ENCODE peak calls at places on chromosomes 11 and 22, in ten cellular contexts. G, H, A, J, T, C, E, Z, W and I are unnamed samples.
A peak's percentile ranks its signal among the peaks of the same experiment; 100 is the strongest.

GRCh38 chr11:70490208-70490607 is 91.9 kb downstream of the CTTN start:
- DNase-seq in J (no peak), E (no peak), A (no peak), W (no peak), Z (no peak), T (no peak), C (peak; percentile 40), G (no peak), H (no peak), I (no peak)

GRCh38 chr11:6968816-6969215 is 42.6 kb downstream of the ZNF215 start:
- DNase-seq in H (no peak), Z (no peak), A (no peak), W (no peak), E (peak; percentile 23), C (no peak), T (no peak), J (no peak), G (no peak), I (no peak)

GRCh38 chr11:88301478-88302140 is 35.9 kb downstream of the CTSC start:
- DNase-seq in W (no peak), H (no peak), Z (no peak), A (no peak), C (no peak), J (no peak), E (peak; percentile 36), G (no peak), T (no peak), I (peak; percentile 13)

GRCh38 chr11:10414181-10414580 is 40.9 kb upstream of the AMPD3 start:
- DNase-seq in H (no peak), T (no peak), J (no peak), A (no peak), E (peak; percentile 13), W (no peak), G (no peak), Z (no peak), C (no peak), I (no peak)

GRCh38 chr22:26002456-26002855 is 166.8 kb upstream of the SEZ6L start:
- DNase-seq in Z (no peak), T (no peak), H (no peak), G (no peak), E (no peak), A (no peak), J (no peak), W (no peak), C (no peak), I (no peak)

GRCh38 chr22:21446827-21447690 is 20.1 kb upstream of the TMEM191C start:
- DNase-seq in G (peak; percentile 13), Z (no peak), J (no peak), H (no peak), A (no peak), C (peak; percentile 61), W (no peak), E (no peak), T (peak; percentile 16), I (no peak)

GRCh38 chr11:6733326-6734030 is 38.3 kb downstream of the OR2AG2 start:
- DNase-seq in C (no peak), A (no peak), Z (no peak), G (no peak), T (no peak), E (no peak), W (no peak), J (no peak), H (no peak), I (no peak)

GRCh38 chr22:36762687-36763260 is 13.1 kb downstream of the IFT27 start:
- DNase-seq in T (no peak), A (no peak), J (no peak), H (peak; percentile 19), E (peak; percentile 58), G (peak; percentile 45), W (no peak), C (peak; percentile 49), Z (no peak), I (peak; percentile 59)

GRCh38 chr11:116556483-116556882 is 216.3 kb downstream of the BUD13 start:
- DNase-seq in H (no peak), W (no peak), C (no peak), A (no peak), T (no peak), G (no peak), Z (no peak), J (no peak), E (no peak), I (no peak)

GRCh38 chr22:17941501-17942406 is 82.6 kb downstream of the MICAL3 start:
- DNase-seq in C (no peak), A (no peak), H (peak; percentile 68), W (no peak), J (no peak), T (no peak), Z (no peak), G (no peak), E (no peak), I (no peak)

DNA sequence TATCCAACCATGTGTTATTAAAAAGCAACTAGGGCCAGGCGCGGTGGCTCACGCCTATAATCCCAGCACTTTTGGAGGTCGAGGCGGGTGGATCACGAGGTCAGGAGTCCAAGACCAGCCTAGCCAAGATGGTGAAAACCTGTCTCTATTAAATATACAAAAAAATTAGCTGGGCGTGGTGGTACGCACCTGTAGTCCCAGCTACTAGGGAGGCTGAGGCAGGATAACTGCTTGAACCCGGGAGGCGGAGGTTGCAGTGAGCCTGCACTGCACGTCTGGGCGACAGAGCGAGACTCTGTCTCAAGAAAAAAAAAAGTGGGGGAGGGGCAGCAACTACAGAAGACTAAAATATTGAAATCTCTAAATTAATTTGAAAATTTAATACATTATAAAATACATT is 18.4 kb downstream of the CHORDC1 start:
- DNase-seq in Z (no peak), E (no peak), J (no peak), T (no peak), H (no peak), C (peak; percentile 14), A (no peak), W (no peak), G (no peak), I (no peak)
- H3K36me3 ChIP-seq in Z (peaks cover 45% of the 10 kb centered on the region), E (peaks cover 43% of the 10 kb centered on the region), J (no peaks in the 10 kb centered on the region), T (peaks cover 71% of the 10 kb centered on the region), H (peaks cover 6% of the 10 kb centered on the region), C (peaks cover 12% of the 10 kb centered on the region), A (peaks cover 86% of the 10 kb centered on the region), W (peaks cover 23% of the 10 kb centered on the region), G (peaks cover 94% of the 10 kb centered on the region), I (no peaks in the 10 kb centered on the region)

DNA sequence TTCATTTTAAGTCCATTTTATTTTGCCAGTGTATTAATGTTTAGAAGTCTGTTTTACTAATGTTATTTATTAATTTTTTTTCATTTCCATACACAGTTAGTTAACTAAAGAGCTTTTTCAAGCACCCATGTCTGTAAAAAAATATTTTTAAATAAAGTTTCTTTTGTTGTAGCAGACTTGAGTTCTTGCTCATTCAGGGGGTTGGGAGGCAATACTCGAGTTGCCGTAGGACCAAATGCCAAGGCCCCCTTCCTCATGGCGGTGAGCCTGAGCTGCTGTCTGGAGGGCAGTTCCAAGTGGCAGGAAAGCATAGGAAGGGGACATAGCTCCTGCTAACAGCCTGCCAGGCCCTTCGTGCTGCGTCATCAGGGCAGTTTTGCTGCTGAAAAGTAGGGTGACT is 9.0 kb downstream of the MCAM start:
- DNase-seq in J (no peak), H (no peak), C (no peak), G (no peak), E (no peak), T (no peak), Z (no peak), A (no peak), W (no peak), I (no peak)
- H3K36me3 ChIP-seq in J (no peaks in the 10 kb centered on the region), H (peaks cover 12% of the 10 kb centered on the region), C (no peaks in the 10 kb centered on the region), G (peaks cover 76% of the 10 kb centered on the region), E (no peaks in the 10 kb centered on the region), T (peaks cover 70% of the 10 kb centered on the region), Z (peaks cover 62% of the 10 kb centered on the region), A (peaks cover 23% of the 10 kb centered on the region), W (peaks cover 13% of the 10 kb centered on the region), I (no peaks in the 10 kb centered on the region)

DNA sequence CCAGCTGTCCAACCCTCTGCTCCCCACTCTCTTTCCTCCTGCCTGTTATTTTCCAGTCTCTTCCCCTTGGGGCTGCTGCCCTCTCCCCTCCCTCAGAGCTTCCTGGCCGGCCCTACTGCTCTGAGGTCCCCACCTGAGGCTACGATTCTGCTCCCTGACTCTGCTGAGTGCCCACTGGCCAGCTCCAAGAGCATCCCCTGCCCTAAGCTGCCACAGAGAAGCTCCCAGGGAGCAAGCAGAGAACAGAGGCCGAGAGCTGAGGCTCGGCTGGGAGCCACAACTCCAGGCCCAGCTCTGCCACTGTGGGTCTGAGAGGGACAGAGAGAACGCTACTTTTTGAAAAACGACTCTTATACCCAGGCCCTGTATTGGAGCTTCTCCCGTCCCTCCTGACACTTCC is 61.1 kb downstream of the CHRDL2 start:
- DNase-seq in G (no peak), H (peak; percentile 26), E (no peak), Z (no peak), W (no peak), A (no peak), J (no peak), C (no peak), T (no peak), I (no peak)
- H3K36me3 ChIP-seq in G (no peaks in the 10 kb centered on the region), H (no peaks in the 10 kb centered on the region), E (no peaks in the 10 kb centered on the region), Z (no peaks in the 10 kb centered on the region), W (no peaks in the 10 kb centered on the region), A (no peaks in the 10 kb centered on the region), J (no peaks in the 10 kb centered on the region), C (no peaks in the 10 kb centered on the region), T (no peaks in the 10 kb centered on the region), I (no peaks in the 10 kb centered on the region)

DNA sequence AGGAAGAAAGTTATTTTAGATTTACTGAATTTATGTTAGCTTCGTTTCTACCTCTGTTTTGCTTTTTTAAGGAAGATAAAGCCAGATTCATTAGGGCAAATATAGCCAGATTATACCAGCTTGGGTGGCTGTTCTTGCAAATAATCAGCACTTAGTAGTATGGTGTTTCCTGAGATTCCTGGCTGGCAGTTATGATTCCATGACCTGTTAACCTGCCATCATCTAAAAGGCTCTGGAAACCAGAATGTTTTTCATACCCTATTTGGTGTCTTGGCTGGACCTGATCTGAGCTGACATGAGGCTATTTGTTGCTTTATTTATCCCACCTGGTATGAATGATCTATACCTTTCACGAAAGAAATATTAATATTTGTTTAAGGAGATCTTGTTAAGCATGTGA is 82.7 kb upstream of the HORMAD2 start:
- DNase-seq in W (no peak), J (no peak), T (no peak), C (no peak), Z (no peak), H (no peak), G (no peak), E (no peak), A (no peak), I (no peak)
- H3K36me3 ChIP-seq in W (no peaks in the 10 kb centered on the region), J (no peaks in the 10 kb centered on the region), T (peaks cover 52% of the 10 kb centered on the region), C (peaks cover 10% of the 10 kb centered on the region), Z (peaks cover 7% of the 10 kb centered on the region), H (no peaks in the 10 kb centered on the region), G (peaks cover 51% of the 10 kb centered on the region), E (peaks cover 5% of the 10 kb centered on the region), A (peaks cover 5% of the 10 kb centered on the region), I (peaks cover 3% of the 10 kb centered on the region)

GRCh38 chr11:17519031-17519430 is 25.2 kb downstream of the USH1C start:
- DNase-seq in W (no peak), A (no peak), C (peak; percentile 29), J (no peak), E (no peak), T (no peak), H (peak; percentile 72), Z (no peak), G (no peak), I (no peak)
- H3K36me3 ChIP-seq in W (no peaks in the 10 kb centered on the region), A (no peaks in the 10 kb centered on the region), C (peaks cover 31% of the 10 kb centered on the region), J (no peaks in the 10 kb centered on the region), E (no peaks in the 10 kb centered on the region), T (peaks cover 6% of the 10 kb centered on the region), H (no peaks in the 10 kb centered on the region), Z (no peaks in the 10 kb centered on the region), G (no peaks in the 10 kb centered on the region), I (no peaks in the 10 kb centered on the region)